ENCODE peak calls at places on chromosomes 5 and 9, in seven cellular contexts. One of them, this sample, is unnamed.

GRCh38 chr5:110255194-110255593 is 471.3 kb downstream of the TMEM232 start:
- DNase-seq in K562: no peak
- DNase-seq in HCT116: no peak
- DNase-seq in HepG2: no peak
- DNase-seq in GM12878: no peak
- DNase-seq in H1: no peak
- DNase-seq in SK-N-SH: no peak
- DNase-seq in this sample: no peak

GRCh38 chr5:174612686-174613085 is 111.7 kb upstream of the MSX2 start:
- DNase-seq in H1: no peak
- DNase-seq in SK-N-SH: no peak
- DNase-seq in K562: no peak
- DNase-seq in HCT116: no peak
- DNase-seq in GM12878: no peak
- DNase-seq in HepG2: no peak
- DNase-seq in this sample: no peak

GRCh38 chr9:36029765-36030528 is 6.8 kb upstream of the RECK start:
- DNase-seq in K562: no peak
- DNase-seq in HepG2: no peak
- DNase-seq in HCT116: no peak
- DNase-seq in GM12878: no peak
- DNase-seq in SK-N-SH: no peak
- DNase-seq in H1: no peak
- DNase-seq in this sample: no peak

GRCh38 chr9:22169243-22169642 is 160.1 kb upstream of the CDKN2B start:
- DNase-seq in GM12878: no peak
- DNase-seq in HepG2: no peak
- DNase-seq in HCT116: no peak
- DNase-seq in SK-N-SH: no peak
- DNase-seq in K562: no peak
- DNase-seq in H1: no peak
- DNase-seq in this sample: no peak

GRCh38 chr9:120377268-120378150 is 202.5 kb downstream of the CDK5RAP2 start:
- DNase-seq in H1: no peak
- DNase-seq in SK-N-SH: no peak
- DNase-seq in GM12878: no peak
- DNase-seq in HCT116: no peak
- DNase-seq in HepG2: no peak
- DNase-seq in K562: no peak
- DNase-seq in this sample: no peak

GRCh38 chr9:135345775-135346433 is 133.7 kb upstream of the PPP1R26 start:
- DNase-seq in GM12878: no peak
- DNase-seq in SK-N-SH: no peak
- DNase-seq in HCT116: no peak
- DNase-seq in HepG2: no peak
- DNase-seq in K562: no peak
- DNase-seq in H1: no peak
- DNase-seq in this sample: no peak

GRCh38 chr5:177565046-177565445 is 10.7 kb upstream of the FAM193B start:
- DNase-seq in HCT116: no peak
- DNase-seq in HepG2: no peak
- DNase-seq in SK-N-SH: no peak
- DNase-seq in H1: no peak
- DNase-seq in K562: no peak
- DNase-seq in GM12878: no peak
- DNase-seq in this sample: no peak

GRCh38 chr9:72921888-72922654 is 30.8 kb downstream of the ALDH1A1 start:
- DNase-seq in SK-N-SH: no peak
- DNase-seq in HepG2: no peak
- DNase-seq in GM12878: no peak
- DNase-seq in H1: no peak
- DNase-seq in K562: no peak
- DNase-seq in HCT116: no peak
- DNase-seq in this sample: no peak

GRCh38 chr5:139402561-139403158 is 1.2 kb downstream of the SPATA24 start:
- DNase-seq in HCT116: peak
- DNase-seq in GM12878: no peak
- DNase-seq in HepG2: peak
- DNase-seq in SK-N-SH: no peak
- DNase-seq in K562: peak
- DNase-seq in H1: no peak
- DNase-seq in this sample: no peak

GRCh38 chr5:159444441-159445082 is 114.3 kb upstream of the IL12B start:
- DNase-seq in SK-N-SH: peak
- DNase-seq in K562: no peak
- DNase-seq in HCT116: peak
- DNase-seq in GM12878: no peak
- DNase-seq in H1: no peak
- DNase-seq in HepG2: peak
- DNase-seq in this sample: peak

GRCh38 chr9:2411459-2412215 is 209.9 kb upstream of the VLDLR start:
- DNase-seq in H1: no peak
- DNase-seq in HepG2: no peak
- DNase-seq in K562: no peak
- DNase-seq in HCT116: no peak
- DNase-seq in SK-N-SH: no peak
- DNase-seq in GM12878: no peak
- DNase-seq in this sample: peak

GRCh38 chr5:40437452-40437861 is 242.3 kb upstream of the PTGER4 start:
- DNase-seq in HCT116: no peak
- DNase-seq in H1: no peak
- DNase-seq in GM12878: no peak
- DNase-seq in SK-N-SH: no peak
- DNase-seq in K562: no peak
- DNase-seq in HepG2: no peak
- DNase-seq in this sample: no peak

GRCh38 chr9:95157491-95158151 is 159.9 kb downstream of the FANCC start:
- DNase-seq in HepG2: peak
- DNase-seq in H1: no peak
- DNase-seq in HCT116: no peak
- DNase-seq in SK-N-SH: peak
- DNase-seq in K562: no peak
- DNase-seq in GM12878: peak
- DNase-seq in this sample: no peak

GRCh38 chr9:97557606-97558095 is 56.2 kb downstream of the TMOD1 start:
- DNase-seq in H1: no peak
- DNase-seq in HCT116: no peak
- DNase-seq in SK-N-SH: peak
- DNase-seq in K562: no peak
- DNase-seq in HepG2: no peak
- DNase-seq in GM12878: no peak
- DNase-seq in this sample: no peak

GRCh38 chr5:167639213-167639612 is 652.2 kb upstream of the WWC1 start:
- DNase-seq in H1: no peak
- DNase-seq in HCT116: no peak
- DNase-seq in K562: no peak
- DNase-seq in SK-N-SH: no peak
- DNase-seq in GM12878: no peak
- DNase-seq in HepG2: no peak
- DNase-seq in this sample: no peak

GRCh38 chr9:31005086-31005665 is 1379.3 kb upstream of the ACO1 start:
- DNase-seq in HCT116: no peak
- DNase-seq in GM12878: no peak
- DNase-seq in SK-N-SH: no peak
- DNase-seq in K562: no peak
- DNase-seq in H1: no peak
- DNase-seq in HepG2: no peak
- DNase-seq in this sample: no peak

GRCh38 chr5:172611913-172612312 is 29.1 kb upstream of the NEURL1B start:
- DNase-seq in HepG2: no peak
- DNase-seq in HCT116: no peak
- DNase-seq in K562: no peak
- DNase-seq in H1: no peak
- DNase-seq in SK-N-SH: no peak
- DNase-seq in GM12878: no peak
- DNase-seq in this sample: no peak

GRCh38 chr5:126936775-126937418 is 93.5 kb downstream of the MARCHF3 start:
- DNase-seq in GM12878: no peak
- DNase-seq in H1: no peak
- DNase-seq in HCT116: no peak
- DNase-seq in HepG2: no peak
- DNase-seq in SK-N-SH: no peak
- DNase-seq in K562: no peak
- DNase-seq in this sample: no peak

GRCh38 chr5:83925321-83925877 is 204.7 kb upstream of the HAPLN1 start:
- DNase-seq in HCT116: peak
- DNase-seq in HepG2: no peak
- DNase-seq in K562: no peak
- DNase-seq in SK-N-SH: no peak
- DNase-seq in GM12878: no peak
- DNase-seq in H1: no peak
- DNase-seq in this sample: no peak

GRCh38 chr9:72038890-72039410 is 21.5 kb downstream of the C9orf57 start:
- DNase-seq in HepG2: peak
- DNase-seq in K562: peak
- DNase-seq in HCT116: peak
- DNase-seq in GM12878: peak
- DNase-seq in SK-N-SH: peak
- DNase-seq in H1: peak
- DNase-seq in this sample: peak

GRCh38 chr9:135926402-135927194 is 19.3 kb upstream of the CAMSAP1 start:
- DNase-seq in H1: no peak
- DNase-seq in HCT116: peak
- DNase-seq in SK-N-SH: no peak
- DNase-seq in K562: no peak
- DNase-seq in HepG2: no peak
- DNase-seq in GM12878: no peak
- DNase-seq in this sample: no peak

GRCh38 chr9:116717150-116717549 is 30.0 kb downstream of the TRIM32 start:
- DNase-seq in GM12878: no peak
- DNase-seq in H1: no peak
- DNase-seq in SK-N-SH: no peak
- DNase-seq in HepG2: no peak
- DNase-seq in K562: no peak
- DNase-seq in HCT116: no peak
- DNase-seq in this sample: no peak

DNA sequence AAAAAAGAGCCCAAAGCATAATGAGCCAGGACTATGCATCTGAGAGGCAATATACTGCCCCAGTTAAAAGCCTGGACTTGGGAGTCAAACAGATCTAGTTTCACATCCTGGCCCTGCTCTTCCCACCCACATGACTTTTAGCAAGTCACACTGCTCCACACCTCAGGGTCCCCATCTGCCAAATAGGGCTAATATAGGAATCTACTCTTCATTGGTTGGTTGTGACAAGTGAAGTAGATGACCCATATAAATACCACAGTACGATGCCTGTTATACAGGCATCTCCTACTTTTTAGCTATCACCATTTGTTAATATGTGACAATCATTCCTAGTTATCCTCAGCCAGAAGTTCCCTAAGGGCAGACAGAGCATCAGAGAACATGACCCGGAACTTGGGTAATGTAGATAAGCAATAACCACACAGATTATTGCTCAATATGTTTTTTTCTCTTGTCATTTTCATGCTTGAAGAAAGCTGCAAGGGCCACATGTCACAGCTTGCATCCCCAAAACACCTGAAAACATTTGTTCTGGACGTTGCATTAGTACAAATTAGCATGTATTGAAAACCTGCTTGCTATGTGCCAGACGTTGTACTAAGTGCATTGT is 20.4 kb downstream of the ADAM19 start:
- DNase-seq in GM12878: no peak
- DNase-seq in HepG2: no peak
- DNase-seq in SK-N-SH: peak
- DNase-seq in H1: no peak
- DNase-seq in K562: no peak
- DNase-seq in HCT116: no peak
- DNase-seq in this sample: no peak
- TF ChIP-seq JUND in GM12878: no peak
- TF ChIP-seq JUND in HepG2: no peak
- TF ChIP-seq JUND in SK-N-SH: no peak
- TF ChIP-seq JUND in H1: no peak
- TF ChIP-seq JUND in K562: peak
- TF ChIP-seq JUND in HCT116: no peak
- TF ChIP-seq JUND in this sample: no peak

GRCh38 chr5:96601811-96602244 is 60.3 kb upstream of the CAST start:
- DNase-seq in GM12878: peak
- DNase-seq in HepG2: peak
- DNase-seq in SK-N-SH: peak
- DNase-seq in K562: peak
- DNase-seq in H1: no peak
- DNase-seq in HCT116: peak
- DNase-seq in this sample: peak

GRCh38 chr5:96601200-96601599 is 61.0 kb upstream of the CAST start:
- DNase-seq in HepG2: no peak
- DNase-seq in H1: no peak
- DNase-seq in HCT116: no peak
- DNase-seq in SK-N-SH: no peak
- DNase-seq in GM12878: no peak
- DNase-seq in K562: no peak
- DNase-seq in this sample: no peak

GRCh38 chr5:96602776-96603175 is 59.4 kb upstream of the CAST start:
- DNase-seq in HepG2: no peak
- DNase-seq in HCT116: no peak
- DNase-seq in K562: no peak
- DNase-seq in H1: no peak
- DNase-seq in SK-N-SH: no peak
- DNase-seq in GM12878: no peak
- DNase-seq in this sample: no peak

GRCh38 chr5:96595300-96596090 is 66.7 kb upstream of the CAST start:
- DNase-seq in HCT116: no peak
- DNase-seq in K562: peak
- DNase-seq in H1: no peak
- DNase-seq in GM12878: no peak
- DNase-seq in HepG2: peak
- DNase-seq in SK-N-SH: no peak
- DNase-seq in this sample: no peak

GRCh38 chr5:96597441-96598020 is 64.6 kb upstream of the CAST start:
- DNase-seq in GM12878: no peak
- DNase-seq in H1: no peak
- DNase-seq in K562: no peak
- DNase-seq in HepG2: no peak
- DNase-seq in HCT116: no peak
- DNase-seq in SK-N-SH: no peak
- DNase-seq in this sample: no peak
- TF ChIP-seq JUND in GM12878: no peak
- TF ChIP-seq JUND in H1: no peak
- TF ChIP-seq JUND in K562: no peak
- TF ChIP-seq JUND in HepG2: no peak
- TF ChIP-seq JUND in HCT116: no peak
- TF ChIP-seq JUND in SK-N-SH: no peak
- TF ChIP-seq JUND in this sample: no peak

GRCh38 chr9:24095246-24095645 is 269.2 kb upstream of the ELAVL2 start:
- DNase-seq in K562: no peak
- DNase-seq in HCT116: no peak
- DNase-seq in SK-N-SH: no peak
- DNase-seq in H1: no peak
- DNase-seq in HepG2: no peak
- DNase-seq in GM12878: no peak
- DNase-seq in this sample: no peak
- TF ChIP-seq JUND in K562: no peak
- TF ChIP-seq JUND in HCT116: no peak
- TF ChIP-seq JUND in SK-N-SH: no peak
- TF ChIP-seq JUND in H1: no peak
- TF ChIP-seq JUND in HepG2: no peak
- TF ChIP-seq JUND in GM12878: no peak
- TF ChIP-seq JUND in this sample: no peak

DNA sequence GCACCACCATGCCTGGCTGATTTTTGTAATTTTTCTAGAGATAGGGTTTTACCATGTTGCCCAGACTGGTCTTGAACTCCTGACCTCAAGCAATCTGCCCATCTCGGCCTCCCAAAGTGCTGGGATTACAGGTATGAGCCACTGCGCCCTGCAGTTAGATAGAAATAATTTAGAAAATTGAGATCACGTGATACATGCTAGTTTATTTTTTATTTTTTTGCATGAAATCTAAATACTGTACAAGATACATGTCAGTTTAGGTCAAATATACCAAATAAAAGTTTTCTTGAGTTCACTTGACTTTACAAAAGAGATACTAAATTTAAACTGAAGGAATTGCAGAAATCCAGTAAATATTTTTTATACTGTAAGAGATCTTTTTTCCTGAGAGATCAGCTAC is 304.2 kb downstream of the YTHDC2 start:
- DNase-seq in GM12878: no peak
- DNase-seq in K562: no peak
- DNase-seq in H1: no peak
- DNase-seq in HepG2: no peak
- DNase-seq in HCT116: no peak
- DNase-seq in SK-N-SH: no peak
- DNase-seq in this sample: no peak
- TF ChIP-seq JUND in GM12878: no peak
- TF ChIP-seq JUND in K562: no peak
- TF ChIP-seq JUND in H1: no peak
- TF ChIP-seq JUND in HepG2: no peak
- TF ChIP-seq JUND in HCT116: no peak
- TF ChIP-seq JUND in SK-N-SH: no peak
- TF ChIP-seq JUND in this sample: no peak